ENCODE peak calls at places on chromosomes 6 and 20, in eight cellular contexts. D is NB4, X is erythroblast, Q is H54, R is testis, F is GM12891, L is Peyer's patch, E is GM12892. S is an unnamed sample.

GRCh38 chr6:3584611-3585010 is 127.8 kb upstream of the SLC22A23 start:
- DNase-seq in E (no peak), F (no peak), L (no peak), X (no peak), Q (no peak), R (no peak), D (no peak), S (no peak)

GRCh38 chr6:161374971-161375873 is 101.4 kb upstream of the AGPAT4 start:
- DNase-seq in R (peak; percentile 36), F (no peak), L (no peak), E (no peak), D (peak; percentile 69), X (no peak), Q (no peak), S (peak; percentile 85)

GRCh38 chr6:143288923-143289322 is 161.6 kb downstream of the ADAT2 start:
- DNase-seq in L (no peak), E (no peak), F (no peak), X (no peak), Q (no peak), D (no peak), R (no peak), S (no peak)

GRCh38 chr6:169896826-169897456 is 145.5 kb downstream of the ERMARD start:
- DNase-seq in X (no peak), F (no peak), L (no peak), Q (no peak), D (no peak), R (no peak), E (no peak), S (no peak)

GRCh38 chr6:35181933-35182612 is 31.7 kb upstream of the SCUBE3 start:
- DNase-seq in F (no peak), X (peak; percentile 82), D (peak; percentile 23), E (no peak), R (peak; percentile 59), Q (peak; percentile 74), L (no peak), S (peak; percentile 58)

GRCh38 chr20:235891-236290 is 8.8 kb downstream of the DEFB129 start:
- DNase-seq in X (peak; percentile 6), F (no peak), R (peak; percentile 54), D (peak; percentile 36), Q (no peak), E (no peak), L (no peak), S (no peak)

GRCh38 chr6:54698974-54699373 is 147.6 kb upstream of the FAM83B start:
- DNase-seq in L (no peak), D (no peak), R (no peak), X (no peak), E (no peak), Q (no peak), F (no peak), S (no peak)

GRCh38 chr6:32069878-32070515 is 31.8 kb downstream of the CYP21A2 start:
- DNase-seq in R (no peak), L (no peak), E (no peak), X (no peak), D (no peak), Q (no peak), F (no peak), S (no peak)

GRCh38 chr6:118163609-118164008 is 256.5 kb downstream of the SLC35F1 start:
- DNase-seq in L (no peak), R (no peak), Q (no peak), E (no peak), X (no peak), D (no peak), F (no peak), S (no peak)

GRCh38 chr6:35363293-35363750 is 21.0 kb downstream of the PPARD start:
- DNase-seq in E (no peak), D (peak; percentile 72), L (no peak), Q (no peak), F (no peak), R (no peak), X (no peak), S (no peak)

GRCh38 chr20:3710703-3711417 is 1.5 kb downstream of the SIGLEC1 start:
- DNase-seq in E (peak; percentile 88), X (peak; percentile 81), Q (peak; percentile 83), F (peak; percentile 84), R (peak; percentile 81), L (peak; percentile 53), D (peak; percentile 75), S (peak; percentile 72)

GRCh38 chr6:131652472-131652871 is 15.4 kb downstream of the ENPP3 start:
- DNase-seq in R (no peak), Q (no peak), E (no peak), F (no peak), D (no peak), X (no peak), L (no peak), S (peak; percentile 57)

GRCh38 chr6:150413198-150413597 is 44.4 kb downstream of the IYD start:
- DNase-seq in R (no peak), F (no peak), L (no peak), D (no peak), E (no peak), Q (no peak), X (no peak), S (no peak)

GRCh38 chr20:3276400-3277015 is 37.5 kb upstream of the SLC4A11 start:
- DNase-seq in F (no peak), X (peak; percentile 59), Q (no peak), R (no peak), L (no peak), E (no peak), D (peak; percentile 60), S (no peak)

GRCh38 chr6:34476941-34477340 is 11.1 kb downstream of the PACSIN1 start:
- DNase-seq in L (no peak), D (no peak), Q (no peak), E (no peak), X (no peak), R (no peak), F (no peak), S (no peak)

GRCh38 chr20:49279677-49280462 is 2.0 kb upstream of the ZNFX1 start:
- DNase-seq in D (peak; percentile 55), R (no peak), Q (no peak), L (no peak), X (peak; percentile 52), F (no peak), E (no peak), S (no peak)

GRCh38 chr6:43101497-43101896 is 25.4 kb downstream of the PTK7 start:
- DNase-seq in L (no peak), X (no peak), R (no peak), Q (no peak), D (no peak), F (no peak), E (no peak), S (no peak)

GRCh38 chr6:45727824-45728449 is 287.7 kb downstream of the CLIC5 start:
- DNase-seq in E (no peak), L (no peak), Q (no peak), X (no peak), R (no peak), D (no peak), F (no peak), S (no peak)

GRCh38 chr20:23143986-23144695 is 58.0 kb upstream of the CD93 start:
- DNase-seq in F (no peak), E (no peak), R (no peak), L (no peak), Q (no peak), D (no peak), X (no peak), S (peak; percentile 2)

DNA sequence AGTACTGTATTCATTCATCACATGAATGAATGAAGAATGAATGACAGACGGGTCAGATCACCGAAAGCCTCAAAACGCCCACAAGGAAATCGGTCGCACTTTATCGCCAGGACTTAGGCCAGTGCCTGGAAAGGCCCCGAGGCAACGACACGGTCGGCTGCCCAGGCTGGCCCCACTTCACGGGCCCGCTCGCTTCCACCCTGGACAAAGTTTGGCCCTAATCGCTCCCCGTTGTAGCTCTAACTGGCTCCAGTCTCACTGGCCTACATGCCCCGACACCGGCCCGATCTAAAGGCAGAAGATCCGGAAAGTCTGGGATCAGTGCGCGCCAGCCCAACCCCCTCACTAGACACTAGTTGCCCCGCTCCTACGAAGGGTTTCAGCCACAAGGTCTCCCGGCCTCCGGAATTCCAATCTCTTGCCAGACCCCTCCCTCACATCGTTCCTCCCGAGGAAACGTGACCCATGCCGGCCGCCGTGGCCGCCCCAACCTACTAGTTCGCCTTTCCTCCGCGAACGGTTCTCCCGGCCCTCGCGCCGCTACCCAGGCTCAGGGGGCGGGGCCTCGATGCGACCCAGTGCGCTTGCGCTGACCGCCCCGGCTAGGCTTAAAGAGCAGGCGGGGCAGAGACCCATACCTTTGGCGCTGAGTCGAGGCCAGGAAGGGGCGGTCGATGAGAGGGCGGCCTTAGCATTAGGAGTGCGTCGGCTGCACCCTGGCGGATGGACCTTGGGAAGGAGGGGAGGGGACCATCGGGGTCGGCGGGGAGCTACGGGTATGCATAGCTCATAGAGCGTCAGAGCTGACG is at the start of the genes GSS and MYH7B:
- DNase-seq in Q (peak; percentile 94), F (peak; percentile 90), R (peak; percentile 98), E (peak; percentile 93), X (peak; percentile 97), D (peak; percentile 99), L (peak; percentile 97), S (peak; percentile 99)
- TF ChIP-seq POLR2A in Q (peak; percentile 91), F (peak; percentile 82), R (peak; percentile 44), E (peak; percentile 89), X (peak; percentile 92), D (peak; percentile 90), L (peak; percentile 53), S (peak; percentile 84)

GRCh38 chr6:27669278-27669797 is 196.4 kb upstream of the ZNF184 start:
- DNase-seq in F (no peak), E (no peak), Q (no peak), L (no peak), R (no peak), D (peak; percentile 48), X (peak; percentile 61), S (no peak)
- TF ChIP-seq POLR2A in F (no peak), E (no peak), Q (no peak), L (no peak), R (no peak), D (no peak), X (no peak), S (no peak)

GRCh38 chr6:85673198-85674139 is 30.8 kb upstream of the SYNCRIP start:
- DNase-seq in Q (no peak), L (no peak), R (no peak), D (peak; percentile 45), F (no peak), X (no peak), E (no peak), S (no peak)
- TF ChIP-seq POLR2A in Q (no peak), L (no peak), R (no peak), D (no peak), F (peak; percentile 67), X (peak; percentile 26), E (peak; percentile 63), S (no peak)

DNA sequence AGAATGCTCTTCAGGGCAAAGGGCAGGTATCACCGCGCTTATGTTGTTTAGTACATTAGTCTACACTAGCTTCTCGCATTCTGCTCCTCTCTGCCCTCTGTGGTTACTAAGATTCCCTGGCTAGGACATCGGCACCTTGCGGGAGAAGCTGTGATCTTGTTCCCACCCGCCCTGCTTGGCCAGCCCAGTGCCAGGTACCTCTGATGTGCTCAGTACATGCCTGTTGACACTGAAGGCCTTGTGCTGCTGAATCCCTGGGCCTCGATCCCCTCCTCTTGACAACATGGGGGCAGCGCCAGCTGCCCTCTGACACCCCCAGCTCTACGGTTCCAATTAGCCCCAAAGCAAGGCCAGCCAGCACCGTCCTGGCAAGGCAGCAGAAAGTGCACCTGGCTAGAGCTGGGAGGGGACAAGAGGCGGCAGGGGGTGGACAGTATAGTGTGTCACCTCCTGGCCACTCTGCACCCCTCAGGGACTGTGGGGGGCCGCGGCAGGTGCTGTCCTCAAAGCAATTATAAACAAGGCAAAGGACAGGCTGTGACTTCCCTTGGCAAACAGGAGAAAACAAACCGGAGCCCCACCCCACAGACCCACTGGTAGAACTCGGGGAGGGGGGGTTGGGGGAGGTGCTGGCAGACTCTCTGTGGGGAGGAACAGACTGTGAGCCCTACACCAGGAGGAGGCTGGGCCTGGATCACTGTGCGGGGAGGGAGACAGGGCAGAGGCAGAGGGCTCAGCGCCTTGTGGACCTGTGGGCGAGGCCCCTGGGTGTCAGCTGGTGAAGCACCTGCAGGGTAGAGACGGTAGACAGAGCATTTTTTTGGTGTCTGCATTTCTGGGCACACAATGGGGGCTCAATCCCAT is 7.1 kb downstream of the TFEB start:
- DNase-seq in D (no peak), E (no peak), R (no peak), X (no peak), F (no peak), Q (no peak), L (peak; percentile 87), S (peak; percentile 77)
- TF ChIP-seq POLR2A in D (no peak), E (peak; percentile 28), R (no peak), X (no peak), F (no peak), Q (no peak), L (no peak), S (peak; percentile 47)

S was measured in transverse colon.